ENCODE peak calls at places on chromosomes 1 and 21, in ten cellular contexts. V, O, D, P, C, M, U, G, S and X are unnamed samples.

GRCh38 chr1:205976708-205977107 is 26.5 kb downstream of the RAB7B start:
- DNase-seq in V (no peak), O (no peak), D (no peak), P (peak; percentile 63), C (no peak), M (no peak), U (no peak), G (no peak), S (no peak), X (no peak)

GRCh38 chr1:231027136-231027925 is 12.7 kb downstream of the FAM89A start:
- DNase-seq in V (no peak), O (no peak), D (peak; percentile 80), P (no peak), C (no peak), M (no peak), U (no peak), G (no peak), S (no peak), X (no peak)

GRCh38 chr21:25323356-25323949 is 283.8 kb downstream of the MRPL39 start:
- DNase-seq in V (no peak), O (no peak), D (no peak), P (no peak), C (no peak), M (no peak), U (no peak), G (no peak), S (no peak), X (no peak)

GRCh38 chr1:54812801-54813478 is 11.8 kb upstream of the TTC22 start:
- DNase-seq in V (peak; percentile 53), O (peak; percentile 42), D (no peak), P (no peak), C (no peak), M (peak; percentile 9), U (no peak), G (no peak), S (no peak), X (no peak)

GRCh38 chr1:233293556-233294446 is 1.7 kb downstream of the PCNX2 start:
- DNase-seq in V (no peak), O (no peak), D (no peak), P (no peak), C (no peak), M (no peak), U (no peak), G (no peak), S (no peak), X (no peak)

GRCh38 chr1:205505076-205505729 is 734 bp downstream of the CDK18 start:
- DNase-seq in V (no peak), O (no peak), D (no peak), P (no peak), C (no peak), M (no peak), U (no peak), G (no peak), S (no peak), X (no peak)

GRCh38 chr1:49251385-49251784 is 474.7 kb upstream of the BEND5 start:
- DNase-seq in V (no peak), O (no peak), D (no peak), P (no peak), C (no peak), M (no peak), U (no peak), G (no peak), S (no peak), X (no peak)

GRCh38 chr1:175385316-175385715 is 192.7 kb upstream of the KIAA0040 start:
- DNase-seq in V (no peak), O (no peak), D (no peak), P (no peak), C (no peak), M (no peak), U (no peak), G (no peak), S (no peak), X (no peak)

GRCh38 chr1:2170211-2170610 is 24.4 kb downstream of the FAAP20 start:
- DNase-seq in V (no peak), O (no peak), D (no peak), P (no peak), C (no peak), M (no peak), U (no peak), G (no peak), S (no peak), X (no peak)

GRCh38 chr1:25544819-25545218 is 1.4 kb downstream of the LDLRAP1 start:
- DNase-seq in V (no peak), O (no peak), D (no peak), P (no peak), C (peak; percentile 60), M (peak; percentile 34), U (no peak), G (peak; percentile 69), S (peak; percentile 59), X (no peak)

GRCh38 chr1:25544243-25544764 is 898 bp downstream of the LDLRAP1 start:
- DNase-seq in V (no peak), O (no peak), D (no peak), P (peak; percentile 65), C (peak; percentile 19), M (no peak), U (no peak), G (no peak), S (no peak), X (no peak)

GRCh38 chr1:25541889-25542658 is 1.3 kb upstream of the LDLRAP1 start:
- DNase-seq in V (no peak), O (no peak), D (no peak), P (no peak), C (no peak), M (peak; percentile 59), U (no peak), G (no peak), S (no peak), X (no peak)

GRCh38 chr1:25543106-25543424 is 341 bp upstream of the LDLRAP1 start:
- DNase-seq in V (no peak), O (no peak), D (no peak), P (no peak), C (no peak), M (no peak), U (no peak), G (no peak), S (no peak), X (no peak)

DNA sequence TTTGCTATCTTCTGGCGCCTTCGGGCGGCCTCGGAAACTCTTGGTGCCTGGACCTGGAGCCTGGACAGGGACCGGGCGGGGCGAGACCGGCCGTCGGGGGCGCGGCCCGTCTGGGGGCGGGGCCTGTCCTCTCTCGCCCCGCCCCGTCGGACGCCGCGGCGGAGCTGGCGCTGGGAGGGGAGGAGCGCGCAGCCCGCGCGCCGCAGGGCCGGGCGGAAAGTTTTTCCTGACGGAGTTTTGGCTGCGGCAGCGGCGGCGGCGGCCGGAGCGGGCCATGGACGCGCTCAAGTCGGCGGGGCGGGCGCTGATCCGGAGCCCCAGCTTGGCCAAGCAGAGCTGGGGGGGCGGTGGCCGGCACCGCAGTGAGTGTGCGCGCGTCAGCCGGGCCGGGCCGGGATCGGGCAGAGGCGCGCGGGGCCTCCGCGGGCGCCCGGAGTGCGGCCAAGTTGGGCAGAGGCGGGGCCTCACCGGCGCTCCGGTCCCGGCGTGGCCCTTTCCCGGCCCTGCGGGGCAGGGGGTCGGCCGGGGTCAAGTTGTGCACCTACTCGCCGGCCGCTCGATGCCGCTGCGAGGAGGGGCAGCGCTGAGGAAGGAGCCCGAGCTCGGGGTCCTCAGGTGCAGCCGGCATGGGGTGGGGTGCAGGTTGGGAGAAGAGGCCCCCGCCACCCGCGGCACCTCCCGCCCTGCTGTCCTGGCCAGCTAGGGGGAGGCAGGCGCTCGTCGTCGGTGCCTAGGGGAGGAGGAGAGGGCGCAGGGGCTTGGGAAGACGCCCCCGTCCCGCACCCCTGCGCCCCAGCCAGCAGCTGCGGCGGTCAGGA is at the start of gene LDLRAP1:
- DNase-seq in V (no peak), O (no peak), D (no peak), P (peak; percentile 88), C (peak; percentile 76), M (no peak), U (no peak), G (peak; percentile 75), S (peak; percentile 83), X (peak; percentile 59)
- TF ChIP-seq POLR2AphosphoS5 in V (no peak), O (no peak), D (peak; percentile 82), P (peak; percentile 87), C (peak; percentile 56), M (peak; percentile 16), U (peak; percentile 90), G (peak; percentile 28), S (peak; percentile 90), X (no peak)

DNA sequence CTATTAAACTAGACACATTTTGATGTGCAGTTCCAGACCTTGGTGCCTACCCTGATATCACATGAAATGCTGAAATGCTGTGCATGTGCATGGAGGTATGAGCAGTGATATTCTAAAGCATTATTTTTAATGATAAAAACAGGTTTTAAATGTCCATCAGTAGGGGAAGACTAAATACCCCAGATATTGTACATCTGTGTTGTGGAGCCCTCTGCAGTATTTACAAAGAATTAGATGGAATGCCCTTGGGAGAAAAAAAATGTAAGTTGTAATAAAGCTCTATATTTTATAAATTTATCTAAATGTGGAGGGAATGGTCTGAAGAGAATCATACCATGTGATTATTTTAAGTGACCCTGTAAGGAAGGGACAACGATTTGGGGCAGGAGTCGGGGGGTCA is 39.1 kb upstream of the IGSF5 start:
- DNase-seq in V (no peak), O (no peak), D (peak; percentile 8), P (no peak), C (no peak), M (no peak), U (no peak), G (no peak), S (no peak), X (no peak)
- TF ChIP-seq CTCF in V (no peak), O (no peak), D (no peak), P (peak; percentile 16), C (no peak), M (no peak), U (peak; percentile 42), G (no peak), S (no peak), X (no peak)

DNA sequence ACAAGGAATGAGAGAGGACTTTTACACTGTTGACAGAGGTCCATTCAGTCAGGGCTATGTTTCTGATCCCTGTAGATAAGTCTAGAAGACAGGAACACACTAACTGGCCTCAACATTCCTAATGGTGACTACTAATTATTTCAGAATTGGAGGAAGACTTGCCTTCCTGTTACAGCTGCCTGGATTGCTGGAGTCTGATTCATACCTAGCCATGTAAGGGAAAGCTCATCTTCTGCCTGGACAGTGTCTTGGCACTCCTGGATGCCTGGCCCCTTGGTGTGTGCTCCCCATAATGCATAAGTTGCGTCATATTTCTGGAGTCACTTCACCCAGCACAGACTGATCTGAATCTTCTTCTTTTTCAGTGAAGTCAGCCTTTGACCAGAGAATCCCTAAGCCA is 326.0 kb upstream of the RUNX1 start:
- DNase-seq in V (no peak), O (no peak), D (no peak), P (peak; percentile 71), C (no peak), M (no peak), U (no peak), G (no peak), S (no peak), X (no peak)
- TF ChIP-seq POLR2AphosphoS5 in V (no peak), O (no peak), D (no peak), P (peak; percentile 69), C (no peak), M (no peak), U (no peak), G (no peak), S (no peak), X (no peak)

GRCh38 chr1:79741720-79742421 is 735.3 kb upstream of the ADGRL4 start:
- DNase-seq in V (no peak), O (peak; percentile 7), D (no peak), P (no peak), C (no peak), M (no peak), U (no peak), G (no peak), S (no peak), X (no peak)
- TF ChIP-seq CTCF in V (no peak), O (no peak), D (no peak), P (no peak), C (no peak), M (no peak), U (no peak), G (no peak), S (no peak), X (no peak)

GRCh38 chr1:21324368-21325137 is 34.3 kb upstream of the ECE1 start:
- DNase-seq in V (no peak), O (peak; percentile 41), D (no peak), P (peak; percentile 91), C (peak; percentile 82), M (peak; percentile 81), U (peak; percentile 94), G (peak; percentile 92), S (peak; percentile 83), X (peak; percentile 75)
- TF ChIP-seq POLR2AphosphoS5 in V (no peak), O (peak; percentile 27), D (peak; percentile 39), P (peak; percentile 35), C (peak; percentile 70), M (peak; percentile 60), U (peak; percentile 61), G (no peak), S (peak; percentile 51), X (peak; percentile 61)